ENCODE peak calls at places on chromosomes 6 and 20, in ten cellular contexts. N is stimulated activated CD4-positive, alpha-beta T cell treated with anti-CD3 and anti-CD28 coated beads, Interleukin-15, amount 100 ng/mL, for 1 hour; V is left lung; P is PC-9; A is fibroblast of the aortic adventitia; X is fibroblast of lung; H is left ventricle myocardium inferior; C is posterior vena cava; E is iPS DF 6.9; M is psoas muscle. W is an unnamed sample.

GRCh38 chr6:72374864-72375263 is 247.0 kb upstream of the KCNQ5 start:
- DNase-seq in E (peak), P (no peak), A (no peak), V (no peak), M (no peak), H (no peak), X (no peak), N (no peak), C (no peak), W (no peak)

GRCh38 chr6:124901105-124901504 is 61.1 kb upstream of the RNF217 start:
- DNase-seq in X (no peak), A (no peak), E (no peak), N (no peak), V (no peak), M (no peak), C (no peak), H (no peak), P (no peak), W (no peak)

GRCh38 chr6:166616261-166617226 is 10.5 kb downstream of the RPS6KA2 start:
- DNase-seq in M (no peak), V (no peak), H (no peak), A (no peak), P (no peak), C (no peak), E (no peak), N (no peak), X (no peak), W (no peak)

GRCh38 chr6:32668226-32668747 is 1.8 kb upstream of the HLA-DQB1 start:
- DNase-seq in V (peak), A (peak), E (no peak), M (peak), P (no peak), C (no peak), N (peak), X (no peak), H (no peak), W (no peak)

GRCh38 chr6:166898910-166899309 is 57.4 kb downstream of the RNASET2 start:
- DNase-seq in X (no peak), M (no peak), A (no peak), V (no peak), N (no peak), P (no peak), C (no peak), E (no peak), H (no peak), W (no peak)

GRCh38 chr6:32868257-32868788 is 14.3 kb downstream of the PSMB9 start:
- DNase-seq in V (peak), P (peak), C (peak), N (peak), X (peak), E (no peak), A (peak), M (peak), H (peak), W (no peak)

GRCh38 chr20:34873583-34874093 is 982 bp upstream of the GGT7 start:
- DNase-seq in P (no peak), N (no peak), C (no peak), E (no peak), H (no peak), A (no peak), X (no peak), M (no peak), V (no peak), W (no peak)

GRCh38 chr20:33757458-33757857 is 25.7 kb downstream of the ZNF341 start:
- DNase-seq in A (no peak), E (no peak), N (no peak), M (no peak), X (no peak), C (no peak), H (no peak), P (no peak), V (no peak), W (no peak)

GRCh38 chr6:168238159-168238887 is 81.3 kb downstream of the DACT2 start:
- DNase-seq in A (no peak), N (no peak), M (no peak), E (no peak), C (no peak), P (no peak), X (peak), H (no peak), V (no peak), W (no peak)

GRCh38 chr6:17839526-17839925 is 132.8 kb upstream of the NUP153 start:
- DNase-seq in V (no peak), A (no peak), M (no peak), C (no peak), N (no peak), H (no peak), E (no peak), P (no peak), X (no peak), W (no peak)

GRCh38 chr6:47188588-47189021 is 121.1 kb downstream of the TNFRSF21 start:
- DNase-seq in N (no peak), H (no peak), C (no peak), V (no peak), X (peak), M (no peak), E (no peak), P (peak), A (peak), W (no peak)

GRCh38 chr6:134258849-134259306 is 59.0 kb downstream of the SGK1 start:
- DNase-seq in P (no peak), V (no peak), E (no peak), X (no peak), M (no peak), N (no peak), A (no peak), C (no peak), H (no peak), W (no peak)

GRCh38 chr6:20454201-20454824 is 52.6 kb downstream of the E2F3 start:
- DNase-seq in A (no peak), X (no peak), H (no peak), P (no peak), C (no peak), N (no peak), V (no peak), M (no peak), E (no peak), W (no peak)

GRCh38 chr6:30311669-30312068 is 15.1 kb upstream of the TRIM39 start:
- DNase-seq in H (no peak), P (no peak), A (no peak), V (no peak), M (no peak), N (no peak), E (no peak), X (no peak), C (no peak), W (no peak)

GRCh38 chr20:58649288-58650180 is 1.5 kb upstream of the STX16 start:
- DNase-seq in N (no peak), H (peak), E (no peak), M (peak), P (no peak), C (no peak), X (no peak), A (no peak), V (no peak), W (no peak)

GRCh38 chr6:45566882-45567281 is 189.1 kb upstream of the SUPT3H start:
- DNase-seq in V (no peak), E (no peak), A (peak), C (no peak), X (peak), N (no peak), H (no peak), M (no peak), P (peak), W (no peak)

GRCh38 chr6:165649701-165650137 is 13.3 kb downstream of the PDE10A start:
- DNase-seq in H (no peak), P (no peak), V (no peak), A (peak), E (no peak), C (no peak), X (peak), M (no peak), N (no peak), W (no peak)

GRCh38 chr20:10492065-10492464 is 57.0 kb downstream of the SLX4IP start:
- DNase-seq in E (no peak), M (no peak), N (no peak), H (no peak), X (peak), V (no peak), C (no peak), P (no peak), A (peak), W (no peak)

GRCh38 chr6:3759656-3760245 is 8.2 kb upstream of the PXDC1 start:
- DNase-seq in A (peak), X (peak), H (no peak), P (no peak), E (no peak), V (no peak), N (no peak), M (no peak), C (no peak), W (no peak)

GRCh38 chr20:48622421-48622820 is 205.4 kb downstream of the PREX1 start:
- DNase-seq in N (no peak), V (no peak), C (peak), H (no peak), A (no peak), E (no peak), P (no peak), X (no peak), M (peak), W (no peak)

GRCh38 chr20:1860446-1860845 is 34.8 kb upstream of the SIRPA start:
- DNase-seq in M (no peak), C (no peak), N (no peak), H (no peak), P (no peak), A (peak), V (no peak), E (no peak), X (peak), W (no peak)

GRCh38 chr6:3333263-3333662 is 74.5 kb downstream of the PSMG4 start:
- DNase-seq in P (no peak), E (no peak), V (no peak), N (no peak), X (no peak), C (no peak), A (no peak), H (no peak), M (no peak), W (no peak)

GRCh38 chr6:29624520-29624961 is 8.4 kb downstream of the GABBR1 start:
- DNase-seq in X (no peak), C (no peak), H (no peak), P (no peak), M (no peak), E (no peak), N (no peak), V (no peak), A (no peak), W (no peak)

GRCh38 chr6:118387921-118388701 is 160.0 kb upstream of the PLN start:
- DNase-seq in E (no peak), M (no peak), H (no peak), N (no peak), P (peak), C (no peak), A (peak), V (no peak), X (peak), W (no peak)

GRCh38 chr6:106360410-106360988 is at the start of gene CRYBG1:
- DNase-seq in V (peak), N (peak), E (peak), P (peak), M (peak), H (peak), A (no peak), X (no peak), C (peak), W (peak)

GRCh38 chr20:6028795-6029194 is 25.1 kb downstream of the LRRN4 start:
- DNase-seq in H (no peak), M (no peak), E (no peak), X (no peak), N (no peak), A (no peak), P (no peak), V (no peak), C (no peak), W (no peak)

GRCh38 chr6:127381384-127381783 is 38.0 kb upstream of the ECHDC1 start:
- DNase-seq in N (no peak), A (no peak), M (no peak), E (no peak), V (no peak), H (no peak), X (no peak), C (no peak), P (no peak), W (no peak)

GRCh38 chr20:17725094-17725835 is 25.5 kb downstream of the BANF2 start:
- DNase-seq in C (peak), P (no peak), H (no peak), N (no peak), M (no peak), V (peak), X (peak), A (no peak), E (no peak), W (no peak)

GRCh38 chr20:46305331-46305972 is 2.8 kb downstream of the CDH22 start:
- DNase-seq in C (no peak), M (no peak), N (no peak), V (no peak), E (no peak), A (no peak), H (no peak), P (no peak), X (no peak), W (no peak)

GRCh38 chr6:157432231-157432630 is 51.2 kb downstream of the ZDHHC14 start:
- DNase-seq in X (no peak), H (no peak), E (no peak), A (no peak), V (no peak), N (no peak), C (no peak), M (no peak), P (no peak), W (no peak)

GRCh38 chr20:41178904-41179432 is 41.6 kb downstream of the PLCG1 start:
- DNase-seq in M (no peak), P (no peak), A (no peak), V (no peak), N (no peak), X (peak), E (no peak), C (peak), H (peak), W (no peak)

GRCh38 chr6:168201383-168201782 is 118.2 kb downstream of the DACT2 start:
- DNase-seq in C (peak), E (no peak), P (no peak), H (no peak), N (no peak), V (no peak), X (no peak), A (no peak), M (no peak), W (no peak)

GRCh38 chr20:19977373-19977770 is 39.8 kb upstream of the NAA20 start:
- DNase-seq in N (no peak), V (no peak), H (no peak), E (no peak), C (no peak), P (no peak), M (peak), X (peak), A (no peak), W (no peak)

GRCh38 chr6:34546551-34547321 is 9.4 kb downstream of the SPDEF start:
- DNase-seq in H (peak), A (peak), M (no peak), X (no peak), C (no peak), P (peak), N (no peak), E (no peak), V (peak), W (no peak)

GRCh38 chr20:15759546-15760216 is 813.6 kb downstream of the KIF16B start:
- DNase-seq in V (no peak), P (no peak), N (no peak), X (no peak), C (no peak), H (no peak), A (no peak), E (no peak), M (no peak), W (no peak)

GRCh38 chr6:13488015-13488895 is 855 bp upstream of the GFOD1 start:
- DNase-seq in X (peak), N (no peak), V (peak), E (no peak), P (no peak), A (peak), M (peak), H (peak), C (no peak), W (no peak)